ENCODE peak calls at places on chromosome 9, in seven cellular contexts. One of them, this sample, is unnamed.
A peak's percentile ranks its signal among the peaks of the same experiment; 100 is the strongest.

GRCh38 chr9:115071176-115071575 is 46.8 kb downstream of the TNC start:
- DNase-seq in stimulated activated CD4-positive, alpha-beta T cell treated with anti-CD3 and anti-CD28 coated beads, Interleukin-4, amount 100 ng/mL, for 4 hours: no peak
- DNase-seq in stimulated activated CD8-positive, alpha-beta memory T cell treated with anti-CD3 and anti-CD28 coated beads, Interleukin-7, amount 100 ng/mL, for 1 hour: no peak
- DNase-seq in NAMALWA: no peak
- DNase-seq in CD8-positive, alpha-beta memory T cell: no peak
- DNase-seq in NCI-H146: no peak
- DNase-seq in NCI-H226: no peak
- DNase-seq in this sample: no peak

GRCh38 chr9:84343111-84343521 is 2.6 kb upstream of the SLC28A3 start:
- DNase-seq in NAMALWA: no peak
- DNase-seq in CD8-positive, alpha-beta memory T cell: no peak
- DNase-seq in stimulated activated CD8-positive, alpha-beta memory T cell treated with anti-CD3 and anti-CD28 coated beads, Interleukin-7, amount 100 ng/mL, for 1 hour: no peak
- DNase-seq in NCI-H226: peak; percentile 95
- DNase-seq in stimulated activated CD4-positive, alpha-beta T cell treated with anti-CD3 and anti-CD28 coated beads, Interleukin-4, amount 100 ng/mL, for 4 hours: no peak
- DNase-seq in NCI-H146: no peak
- DNase-seq in this sample: no peak

GRCh38 chr9:126109575-126109974 is 217.1 kb upstream of the MVB12B start:
- DNase-seq in NCI-H226: no peak
- DNase-seq in stimulated activated CD4-positive, alpha-beta T cell treated with anti-CD3 and anti-CD28 coated beads, Interleukin-4, amount 100 ng/mL, for 4 hours: no peak
- DNase-seq in stimulated activated CD8-positive, alpha-beta memory T cell treated with anti-CD3 and anti-CD28 coated beads, Interleukin-7, amount 100 ng/mL, for 1 hour: no peak
- DNase-seq in CD8-positive, alpha-beta memory T cell: peak; percentile 14
- DNase-seq in NAMALWA: no peak
- DNase-seq in NCI-H146: no peak
- DNase-seq in this sample: no peak

GRCh38 chr9:12185856-12186255 is 507.3 kb upstream of the TYRP1 start:
- DNase-seq in NCI-H226: no peak
- DNase-seq in CD8-positive, alpha-beta memory T cell: no peak
- DNase-seq in stimulated activated CD8-positive, alpha-beta memory T cell treated with anti-CD3 and anti-CD28 coated beads, Interleukin-7, amount 100 ng/mL, for 1 hour: no peak
- DNase-seq in NCI-H146: peak; percentile 28
- DNase-seq in stimulated activated CD4-positive, alpha-beta T cell treated with anti-CD3 and anti-CD28 coated beads, Interleukin-4, amount 100 ng/mL, for 4 hours: no peak
- DNase-seq in NAMALWA: no peak
- DNase-seq in this sample: peak; percentile 56

GRCh38 chr9:115198018-115198417 is 80.1 kb upstream of the TNC start:
- DNase-seq in stimulated activated CD8-positive, alpha-beta memory T cell treated with anti-CD3 and anti-CD28 coated beads, Interleukin-7, amount 100 ng/mL, for 1 hour: no peak
- DNase-seq in NCI-H146: no peak
- DNase-seq in stimulated activated CD4-positive, alpha-beta T cell treated with anti-CD3 and anti-CD28 coated beads, Interleukin-4, amount 100 ng/mL, for 4 hours: no peak
- DNase-seq in NAMALWA: no peak
- DNase-seq in CD8-positive, alpha-beta memory T cell: no peak
- DNase-seq in NCI-H226: no peak
- DNase-seq in this sample: peak; percentile 81

GRCh38 chr9:77375956-77376532 is 198.7 kb downstream of the VPS13A start:
- DNase-seq in CD8-positive, alpha-beta memory T cell: no peak
- DNase-seq in stimulated activated CD8-positive, alpha-beta memory T cell treated with anti-CD3 and anti-CD28 coated beads, Interleukin-7, amount 100 ng/mL, for 1 hour: no peak
- DNase-seq in NCI-H146: no peak
- DNase-seq in stimulated activated CD4-positive, alpha-beta T cell treated with anti-CD3 and anti-CD28 coated beads, Interleukin-4, amount 100 ng/mL, for 4 hours: no peak
- DNase-seq in NAMALWA: peak; percentile 7
- DNase-seq in NCI-H226: no peak
- DNase-seq in this sample: no peak

GRCh38 chr9:33510264-33511183 is 13.5 kb upstream of the ANKRD18B start:
- DNase-seq in NCI-H146: peak; percentile 91
- DNase-seq in NCI-H226: no peak
- DNase-seq in NAMALWA: no peak
- DNase-seq in stimulated activated CD8-positive, alpha-beta memory T cell treated with anti-CD3 and anti-CD28 coated beads, Interleukin-7, amount 100 ng/mL, for 1 hour: peak; percentile 5
- DNase-seq in CD8-positive, alpha-beta memory T cell: no peak
- DNase-seq in stimulated activated CD4-positive, alpha-beta T cell treated with anti-CD3 and anti-CD28 coated beads, Interleukin-4, amount 100 ng/mL, for 4 hours: peak; percentile 26
- DNase-seq in this sample: peak; percentile 88

GRCh38 chr9:1024112-1024511 is 26.0 kb upstream of the DMRT2 start:
- DNase-seq in NAMALWA: no peak
- DNase-seq in NCI-H146: no peak
- DNase-seq in stimulated activated CD4-positive, alpha-beta T cell treated with anti-CD3 and anti-CD28 coated beads, Interleukin-4, amount 100 ng/mL, for 4 hours: no peak
- DNase-seq in CD8-positive, alpha-beta memory T cell: no peak
- DNase-seq in stimulated activated CD8-positive, alpha-beta memory T cell treated with anti-CD3 and anti-CD28 coated beads, Interleukin-7, amount 100 ng/mL, for 1 hour: no peak
- DNase-seq in NCI-H226: no peak
- DNase-seq in this sample: no peak

GRCh38 chr9:129218918-129219317 is 40.9 kb upstream of the IER5L start:
- DNase-seq in stimulated activated CD8-positive, alpha-beta memory T cell treated with anti-CD3 and anti-CD28 coated beads, Interleukin-7, amount 100 ng/mL, for 1 hour: no peak
- DNase-seq in NAMALWA: no peak
- DNase-seq in NCI-H146: no peak
- DNase-seq in CD8-positive, alpha-beta memory T cell: no peak
- DNase-seq in NCI-H226: no peak
- DNase-seq in stimulated activated CD4-positive, alpha-beta T cell treated with anti-CD3 and anti-CD28 coated beads, Interleukin-4, amount 100 ng/mL, for 4 hours: no peak
- DNase-seq in this sample: no peak

GRCh38 chr9:127059648-127060365 is 62.6 kb downstream of the ANGPTL2 start:
- DNase-seq in stimulated activated CD4-positive, alpha-beta T cell treated with anti-CD3 and anti-CD28 coated beads, Interleukin-4, amount 100 ng/mL, for 4 hours: no peak
- DNase-seq in NAMALWA: peak; percentile 19
- DNase-seq in NCI-H226: no peak
- DNase-seq in CD8-positive, alpha-beta memory T cell: no peak
- DNase-seq in NCI-H146: no peak
- DNase-seq in stimulated activated CD8-positive, alpha-beta memory T cell treated with anti-CD3 and anti-CD28 coated beads, Interleukin-7, amount 100 ng/mL, for 1 hour: no peak
- DNase-seq in this sample: no peak

This sample was measured in NCI-H69.